ENCODE peak calls at places on chromosomes 6 and 20, in eight cellular contexts. S, H, N, T, V, J, Z and Y are unnamed samples.

GRCh38 chr6:151869787-151870186 is 62.3 kb downstream of the ESR1 start:
- DNase-seq in S (no peak), H (no peak), N (no peak), T (no peak), V (no peak), J (no peak), Z (no peak), Y (no peak)

GRCh38 chr6:111625511-111626331 is 20.0 kb upstream of the TRAF3IP2 start:
- DNase-seq in S (peak; percentile 53), H (no peak), N (no peak), T (no peak), V (peak; percentile 46), J (peak; percentile 45), Z (peak; percentile 79), Y (no peak)

GRCh38 chr20:25706793-25707192 is 10.1 kb upstream of the ZNF337 start:
- DNase-seq in S (no peak), H (no peak), N (no peak), T (no peak), V (no peak), J (no peak), Z (no peak), Y (no peak)

GRCh38 chr20:7627734-7628663 is 312.3 kb downstream of the HAO1 start:
- DNase-seq in S (peak; percentile 68), H (no peak), N (no peak), T (no peak), V (no peak), J (no peak), Z (no peak), Y (no peak)

GRCh38 chr20:48139262-48140041 is 354.2 kb upstream of the SULF2 start:
- DNase-seq in S (peak; percentile 76), H (no peak), N (no peak), T (no peak), V (no peak), J (no peak), Z (no peak), Y (no peak)

GRCh38 chr6:42979523-42980177 is 669 bp upstream of the PEX6 start:
- DNase-seq in S (peak; percentile 72), H (no peak), N (no peak), T (peak; percentile 47), V (no peak), J (no peak), Z (no peak), Y (no peak)

GRCh38 chr20:38065764-38066375 is 32.3 kb downstream of the RPRD1B start:
- DNase-seq in S (no peak), H (no peak), N (no peak), T (no peak), V (no peak), J (peak; percentile 55), Z (no peak), Y (no peak)

GRCh38 chr6:157954150-157955117 is 27.2 kb upstream of the SYNJ2 start:
- DNase-seq in S (peak; percentile 56), H (no peak), N (no peak), T (no peak), V (peak; percentile 77), J (no peak), Z (no peak), Y (no peak)

GRCh38 chr20:57509665-57510237 is 15.2 kb downstream of the CTCFL start:
- DNase-seq in S (peak; percentile 32), H (no peak), N (no peak), T (peak; percentile 37), V (no peak), J (no peak), Z (no peak), Y (peak; percentile 48)

GRCh38 chr6:89828988-89829590 is 591 bp upstream of the CASP8AP2 start:
- DNase-seq in S (no peak), H (no peak), N (no peak), T (peak; percentile 45), V (no peak), J (no peak), Z (peak; percentile 65), Y (peak; percentile 24)

GRCh38 chr6:14622135-14622534 is 504.6 kb downstream of the CD83 start:
- DNase-seq in S (no peak), H (no peak), N (no peak), T (no peak), V (no peak), J (no peak), Z (no peak), Y (no peak)

GRCh38 chr20:11549172-11550117 is 368.2 kb upstream of the BTBD3 start:
- DNase-seq in S (no peak), H (no peak), N (no peak), T (no peak), V (peak; percentile 38), J (no peak), Z (no peak), Y (no peak)

GRCh38 chr20:19583532-19584175 is 174.4 kb upstream of the RIN2 start:
- DNase-seq in S (peak; percentile 22), H (peak; percentile 73), N (peak; percentile 55), T (peak; percentile 11), V (peak; percentile 53), J (peak; percentile 63), Z (peak; percentile 80), Y (peak; percentile 73)

GRCh38 chr20:6142348-6142993 is 19.6 kb upstream of the FERMT1 start:
- DNase-seq in S (peak; percentile 36), H (peak; percentile 74), N (peak; percentile 57), T (peak; percentile 60), V (peak; percentile 60), J (no peak), Z (no peak), Y (peak; percentile 68)

GRCh38 chr6:44305200-44305725 is 7.9 kb downstream of the AARS2 start:
- DNase-seq in S (no peak), H (no peak), N (no peak), T (no peak), V (no peak), J (no peak), Z (no peak), Y (no peak)

GRCh38 chr6:13044390-13044789 is 283.9 kb downstream of the TBC1D7 start:
- DNase-seq in S (peak; percentile 1), H (no peak), N (peak; percentile 72), T (peak; percentile 5), V (no peak), J (no peak), Z (no peak), Y (no peak)

GRCh38 chr20:20568604-20569205 is 143.7 kb downstream of the RALGAPA2 start:
- DNase-seq in S (no peak), H (no peak), N (no peak), T (peak; percentile 58), V (peak; percentile 26), J (peak; percentile 58), Z (no peak), Y (peak; percentile 44)

GRCh38 chr6:106142876-106143431 is 56.8 kb downstream of the PRDM1 start:
- DNase-seq in S (no peak), H (no peak), N (no peak), T (no peak), V (no peak), J (no peak), Z (no peak), Y (no peak)

GRCh38 chr6:134022650-134023049 is 29.8 kb downstream of the SLC2A12 start:
- DNase-seq in S (no peak), H (no peak), N (no peak), T (no peak), V (no peak), J (no peak), Z (no peak), Y (no peak)

GRCh38 chr6:157514659-157515496 is 133.9 kb downstream of the ZDHHC14 start:
- DNase-seq in S (peak; percentile 48), H (no peak), N (no peak), T (no peak), V (no peak), J (no peak), Z (no peak), Y (no peak)

GRCh38 chr6:22363966-22364296 is 67.1 kb upstream of the PRL start:
- DNase-seq in S (no peak), H (no peak), N (no peak), T (no peak), V (no peak), J (no peak), Z (no peak), Y (no peak)

GRCh38 chr6:158321960-158322359 is 9.7 kb downstream of the TULP4 start:
- DNase-seq in S (peak; percentile 42), H (no peak), N (no peak), T (no peak), V (no peak), J (no peak), Z (no peak), Y (no peak)

GRCh38 chr6:137136065-137136464 is 37.4 kb downstream of the IL22RA2 start:
- DNase-seq in S (no peak), H (no peak), N (no peak), T (no peak), V (no peak), J (no peak), Z (no peak), Y (no peak)

GRCh38 chr6:140427842-140428241 is 1053.4 kb upstream of the CITED2 start:
- DNase-seq in S (no peak), H (no peak), N (no peak), T (peak; percentile 4), V (no peak), J (no peak), Z (no peak), Y (no peak)

DNA sequence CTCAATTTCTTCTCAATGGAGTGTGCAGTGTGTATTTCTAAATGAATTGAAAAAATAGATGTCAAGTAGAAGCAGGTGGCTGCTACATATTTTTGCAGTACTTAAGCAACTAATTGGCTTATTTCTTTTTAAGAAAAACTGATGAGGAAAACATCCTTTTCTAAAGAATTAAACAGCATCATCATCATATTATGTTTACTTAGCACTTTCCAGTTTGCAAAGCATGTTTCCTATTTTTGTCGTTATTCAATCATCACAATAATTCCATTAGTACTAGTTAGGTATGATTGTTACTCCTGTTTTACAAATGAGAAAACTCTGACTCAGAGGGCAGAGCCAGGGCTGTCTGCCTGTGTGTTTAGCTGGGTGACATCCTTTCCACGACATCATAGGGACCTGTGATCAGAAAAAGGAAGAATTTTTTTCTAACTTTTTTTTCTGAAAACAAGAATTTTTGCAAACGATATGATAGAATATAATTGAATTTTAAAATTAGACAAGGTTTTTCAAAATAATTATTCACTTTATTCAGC is 22.7 kb upstream of the BMP6 start:
- DNase-seq in S (peak; percentile 23), H (no peak), N (no peak), T (no peak), V (no peak), J (no peak), Z (no peak), Y (no peak)
- TF ChIP-seq CTCF in S (no peak), H (no peak), N (no peak), T (no peak), V (no peak), J (no peak), Z (no peak), Y (no peak)

GRCh38 chr20:4998160-4998651 is 3.1 kb downstream of the SLC23A2 start:
- DNase-seq in S (no peak), H (no peak), N (no peak), T (peak; percentile 58), V (no peak), J (no peak), Z (no peak), Y (peak; percentile 68)
- TF ChIP-seq CTCF in S (no peak), H (no peak), N (no peak), T (peak; percentile 54), V (no peak), J (no peak), Z (no peak), Y (no peak)

GRCh38 chr20:33005132-33005566 is 916 bp upstream of the SUN5 start:
- DNase-seq in S (no peak), H (no peak), N (no peak), T (peak; percentile 41), V (no peak), J (no peak), Z (no peak), Y (peak; percentile 39)
- TF ChIP-seq CTCF in S (peak; percentile 47), H (no peak), N (no peak), T (peak; percentile 81), V (no peak), J (no peak), Z (no peak), Y (peak; percentile 17)

GRCh38 chr20:10434832-10435812 is at the start of gene SLX4IP:
- DNase-seq in S (peak; percentile 96), H (peak; percentile 93), N (peak; percentile 96), T (peak; percentile 97), V (peak; percentile 94), J (peak; percentile 94), Z (peak; percentile 96), Y (peak; percentile 81)
- TF ChIP-seq CTCF in S (no peak), H (no peak), N (no peak), T (no peak), V (peak; percentile 4), J (no peak), Z (no peak), Y (no peak)